ENCODE peak calls at places on chromosomes 6 and 20, in four cellular contexts. H is HCT116, O is H1, K is K562. V is an unnamed sample.

GRCh38 chr6:5967594-5967993 is 39.1 kb downstream of the NRN1 start:
- DNase-seq in H (no peak), O (no peak), K (no peak), V (no peak)

GRCh38 chr6:157993076-157993475 is 11.4 kb downstream of the SYNJ2 start:
- DNase-seq in H (no peak), O (no peak), K (no peak), V (no peak)

GRCh38 chr6:70241031-70241430 is 61.9 kb downstream of the COL9A1 start:
- DNase-seq in H (no peak), O (no peak), K (no peak), V (no peak)

GRCh38 chr6:11042750-11043551 is 1.2 kb downstream of the ELOVL2 start:
- DNase-seq in H (no peak), O (no peak), K (no peak), V (no peak)

GRCh38 chr6:147161974-147162495 is 42.2 kb upstream of the STXBP5 start:
- DNase-seq in H (no peak), O (no peak), K (peak), V (no peak)

GRCh38 chr20:56736285-56736857 is 107.3 kb downstream of the TFAP2C start:
- DNase-seq in H (no peak), O (peak), K (no peak), V (peak)

GRCh38 chr6:3117912-3118352 is 579 bp upstream of the BPHL start:
- DNase-seq in H (no peak), O (no peak), K (no peak), V (no peak)

GRCh38 chr6:81859884-81860283 is 107.4 kb upstream of the TENT5A start:
- DNase-seq in H (no peak), O (no peak), K (no peak), V (no peak)

GRCh38 chr6:156662025-156662445 is 115.1 kb upstream of the ARID1B start:
- DNase-seq in H (peak), O (no peak), K (peak), V (peak)

GRCh38 chr6:43369174-43370002 is at the start of gene ZNF318:
- DNase-seq in H (peak), O (peak), K (peak), V (peak)

GRCh38 chr6:87897581-87898147 is 150.0 kb upstream of the SPACA1 start:
- DNase-seq in H (no peak), O (no peak), K (no peak), V (no peak)

GRCh38 chr20:62936996-62937352 is 973 bp upstream of the GID8 start:
- DNase-seq in H (no peak), O (no peak), K (no peak), V (no peak)

GRCh38 chr6:42969431-42969830 is 8.9 kb downstream of the GNMT start:
- DNase-seq in H (no peak), O (no peak), K (no peak), V (no peak)

GRCh38 chr20:17505664-17506517 is 25.3 kb downstream of the BFSP1 start:
- DNase-seq in H (no peak), O (no peak), K (peak), V (no peak)

GRCh38 chr20:57498425-57499400 is 26.2 kb downstream of the CTCFL start:
- DNase-seq in H (peak), O (no peak), K (no peak), V (no peak)

GRCh38 chr20:38825901-38826625 is 20.6 kb downstream of the PPP1R16B start:
- DNase-seq in H (peak), O (no peak), K (no peak), V (no peak)

GRCh38 chr6:133369755-133370154 is 128.6 kb downstream of the EYA4 start:
- DNase-seq in H (no peak), O (no peak), K (no peak), V (no peak)

GRCh38 chr6:84967389-84967788 is 203.0 kb upstream of the TBX18 start:
- DNase-seq in H (peak), O (peak), K (peak), V (peak)

GRCh38 chr6:138250513-138251247 is 32.4 kb upstream of the PBOV1 start:
- DNase-seq in H (no peak), O (no peak), K (no peak), V (no peak)

GRCh38 chr6:122033564-122034181 is 365.8 kb upstream of the HSF2 start:
- DNase-seq in H (peak), O (peak), K (peak), V (peak)

GRCh38 chr20:60977896-60978295 is 274.2 kb upstream of the CDH4 start:
- DNase-seq in H (no peak), O (no peak), K (no peak), V (no peak)

GRCh38 chr20:9926476-9926875 is 87.6 kb upstream of the PAK5 start:
- DNase-seq in H (no peak), O (no peak), K (no peak), V (no peak)

GRCh38 chr6:3157151-3157933 is at the start of gene TUBB2A:
- DNase-seq in H (peak), O (no peak), K (peak), V (peak)

GRCh38 chr20:62980970-62981369 is 25.8 kb downstream of the BHLHE23 start:
- DNase-seq in H (no peak), O (no peak), K (no peak), V (peak)

GRCh38 chr20:57473246-57474042 is 51.5 kb downstream of the CTCFL start:
- DNase-seq in H (no peak), O (no peak), K (no peak), V (peak)

GRCh38 chr6:42441661-42442081 is 10.1 kb downstream of the TRERF1 start:
- DNase-seq in H (no peak), O (no peak), K (no peak), V (no peak)

GRCh38 chr20:19828233-19828632 is 70.2 kb downstream of the RIN2 start:
- DNase-seq in H (peak), O (no peak), K (no peak), V (no peak)

GRCh38 chr6:1524040-1524480 is 85.7 kb upstream of the FOXC1 start:
- DNase-seq in H (peak), O (peak), K (peak), V (no peak)

GRCh38 chr6:150254671-150255228 is 111.9 kb downstream of the PPP1R14C start:
- DNase-seq in H (no peak), O (no peak), K (no peak), V (no peak)

GRCh38 chr6:159916752-159917151 is 26.0 kb downstream of the MAS1 start:
- DNase-seq in H (no peak), O (no peak), K (no peak), V (no peak)

GRCh38 chr20:38599410-38599882 is 2.2 kb upstream of the ARHGAP40 start:
- DNase-seq in H (no peak), O (no peak), K (peak), V (peak)

GRCh38 chr20:57193094-57193493 is 73.3 kb downstream of the BMP7 start:
- DNase-seq in H (no peak), O (no peak), K (no peak), V (no peak)

GRCh38 chr6:50815436-50816114 is 3.1 kb upstream of the TFAP2B start:
- DNase-seq in H (no peak), O (no peak), K (peak), V (no peak)

GRCh38 chr6:43707767-43708166 is 20.2 kb upstream of the MRPS18A start:
- DNase-seq in H (no peak), O (no peak), K (no peak), V (no peak)

GRCh38 chr6:133184798-133185380 is 56.3 kb upstream of the EYA4 start:
- DNase-seq in H (no peak), O (no peak), K (no peak), V (peak)

GRCh38 chr20:50083034-50083433 is 29.9 kb downstream of the UBE2V1 start:
- DNase-seq in H (no peak), O (no peak), K (no peak), V (no peak)

GRCh38 chr6:20454201-20454824 is 52.6 kb downstream of the E2F3 start:
- DNase-seq in H (no peak), O (no peak), K (no peak), V (peak)

GRCh38 chr6:30219244-30219643 is 6.0 kb upstream of the TRIM26 start:
- DNase-seq in H (no peak), O (no peak), K (no peak), V (peak)

GRCh38 chr6:40630046-40630445 is 42.9 kb upstream of the LRFN2 start:
- DNase-seq in H (no peak), O (no peak), K (no peak), V (no peak)

GRCh38 chr20:38997622-38998021 is 35.5 kb downstream of the DHX35 start:
- DNase-seq in H (no peak), O (no peak), K (peak), V (no peak)

DNA sequence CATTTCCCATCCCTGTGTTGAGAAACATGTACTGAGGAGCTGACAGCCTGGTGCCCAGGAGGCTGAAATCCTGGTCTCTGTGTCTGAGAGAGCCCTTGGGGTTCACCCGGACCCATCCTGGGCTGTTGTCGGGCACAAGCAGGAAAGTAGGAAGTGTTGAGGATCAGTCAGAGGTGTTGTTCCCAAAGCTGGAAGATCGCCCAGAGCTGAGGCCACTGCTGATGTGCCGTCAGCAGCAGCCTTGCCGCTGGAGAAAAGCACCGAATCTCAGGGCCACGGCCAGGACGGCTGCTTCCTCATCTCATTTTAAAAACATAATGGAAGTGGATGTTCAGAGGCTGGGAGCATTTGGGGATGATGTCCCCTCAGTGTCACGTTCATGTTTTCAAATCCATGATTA is 218.5 kb downstream of the UST start:
- DNase-seq in H (no peak), O (no peak), K (no peak), V (no peak)
- TF ChIP-seq JUND in H (no peak), O (no peak), K (no peak), V (no peak)

GRCh38 chr6:49551126-49551865 is 828 bp downstream of the C6orf141 start:
- DNase-seq in H (no peak), O (peak), K (no peak), V (no peak)

GRCh38 chr6:49555951-49556350 is 5.5 kb downstream of the C6orf141 start:
- DNase-seq in H (no peak), O (no peak), K (no peak), V (no peak)

GRCh38 chr6:49552596-49552995 is 2.1 kb downstream of the C6orf141 start:
- DNase-seq in H (no peak), O (no peak), K (no peak), V (no peak)

GRCh38 chr6:49551866-49552129 is 1.3 kb downstream of the C6orf141 start:
- DNase-seq in H (no peak), O (no peak), K (no peak), V (no peak)

GRCh38 chr6:49553353-49553752 is 2.9 kb downstream of the C6orf141 start:
- DNase-seq in H (peak), O (no peak), K (no peak), V (no peak)
- TF ChIP-seq JUND in H (peak), O (no peak), K (no peak), V (no peak)

GRCh38 chr6:33053230-33053629 is 20.2 kb downstream of the HLA-DPA1 start:
- DNase-seq in H (no peak), O (no peak), K (no peak), V (no peak)
- TF ChIP-seq JUND in H (no peak), O (no peak), K (no peak), V (no peak)

DNA sequence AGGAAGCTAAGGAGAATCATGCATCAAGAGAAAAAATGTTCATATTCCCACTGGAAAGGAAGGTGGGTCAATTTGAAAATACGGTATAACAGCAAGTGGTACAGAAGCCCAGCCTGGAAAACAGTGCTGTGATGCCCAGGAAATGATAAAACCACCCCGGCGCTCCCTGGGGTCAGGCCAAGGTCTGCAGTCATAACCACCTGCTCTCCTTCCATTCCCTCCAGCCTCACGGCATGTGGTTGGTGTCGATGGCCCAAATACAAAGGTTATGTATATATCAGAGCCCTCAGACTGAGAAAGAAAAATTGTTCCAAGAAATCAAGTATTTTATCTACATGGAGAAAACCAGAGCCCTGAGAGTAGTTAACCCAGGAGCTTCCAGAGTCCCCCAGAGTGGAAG is 208.1 kb upstream of the CDYL start:
- DNase-seq in H (no peak), O (no peak), K (no peak), V (no peak)
- TF ChIP-seq JUND in H (no peak), O (no peak), K (no peak), V (no peak)

DNA sequence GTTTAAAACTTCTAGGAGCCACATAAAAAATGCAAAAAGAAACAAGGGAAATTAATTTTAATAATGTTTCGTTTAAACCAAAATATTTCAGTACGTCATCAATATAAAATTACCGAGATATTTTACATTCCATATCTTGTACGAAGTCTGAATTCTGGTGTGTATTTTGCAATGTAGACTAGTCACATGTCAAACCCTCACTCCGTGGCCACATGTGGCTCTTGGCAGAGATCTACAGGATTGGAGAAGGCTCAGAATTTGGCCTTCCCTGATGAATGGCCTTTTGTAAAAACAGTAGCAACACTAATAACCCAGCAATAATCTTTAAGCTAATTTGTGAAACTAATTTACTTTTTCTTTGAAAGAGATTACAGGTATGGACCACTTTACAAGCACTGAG is 217.0 kb downstream of the PRL start:
- DNase-seq in H (no peak), O (no peak), K (no peak), V (no peak)
- TF ChIP-seq JUND in H (no peak), O (no peak), K (no peak), V (no peak)

DNA sequence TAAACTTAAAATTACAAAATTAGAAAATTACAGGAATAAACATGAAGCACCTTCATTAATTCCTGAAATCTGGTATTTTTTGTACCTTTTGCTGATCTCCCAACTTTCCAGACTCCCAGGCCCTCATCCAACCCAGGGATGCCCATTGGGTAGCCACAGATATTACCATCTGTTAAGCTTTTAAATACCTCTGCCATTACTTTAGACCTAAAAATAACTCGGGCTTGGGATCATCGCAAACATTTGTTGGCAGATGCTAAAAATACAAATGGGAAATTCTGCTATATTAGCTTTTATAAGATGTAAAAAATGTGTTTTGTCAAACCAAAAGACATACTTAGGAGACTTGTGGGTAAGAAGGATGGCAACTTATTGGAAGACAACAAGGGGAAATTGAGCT is 376.1 kb downstream of the CENPW start:
- DNase-seq in H (no peak), O (no peak), K (no peak), V (no peak)
- TF ChIP-seq JUND in H (no peak), O (no peak), K (no peak), V (no peak)

GRCh38 chr20:1291191-1291741 is 25.2 kb downstream of the SNPH start:
- DNase-seq in H (no peak), O (no peak), K (no peak), V (no peak)
- TF ChIP-seq JUND in H (no peak), O (no peak), K (no peak), V (no peak)

GRCh38 chr6:153129873-153130514 is 1.1 kb downstream of the RGS17 start:
- DNase-seq in H (no peak), O (no peak), K (no peak), V (no peak)

GRCh38 chr6:153135681-153136080 is 4.6 kb upstream of the RGS17 start:
- DNase-seq in H (no peak), O (no peak), K (no peak), V (no peak)

GRCh38 chr6:153131037-153131981 is at the start of gene RGS17:
- DNase-seq in H (no peak), O (peak), K (no peak), V (no peak)

GRCh38 chr6:153126218-153126617 is 4.9 kb downstream of the RGS17 start:
- DNase-seq in H (no peak), O (no peak), K (no peak), V (no peak)

GRCh38 chr6:153130515-153131036 is 506 bp downstream of the RGS17 start:
- DNase-seq in H (no peak), O (no peak), K (no peak), V (no peak)
- TF ChIP-seq JUND in H (no peak), O (no peak), K (no peak), V (no peak)

GRCh38 chr20:32457476-32457986 is 99.4 kb downstream of the ASXL1 start:
- DNase-seq in H (no peak), O (peak), K (peak), V (no peak)
- TF ChIP-seq JUND in H (no peak), O (no peak), K (no peak), V (no peak)